ENCODE peak calls at places on chromosome 4, in seven cellular contexts. G, E, F, V, B, O and Y are unnamed samples.

GRCh38 chr4:167786504-167786903 is 305.8 kb upstream of the ANXA10 start:
- DNase-seq in G (no peak), E (no peak), F (no peak), V (no peak), B (no peak), O (no peak), Y (no peak)

GRCh38 chr4:16231570-16232252 is 5.4 kb upstream of the TAPT1 start:
- DNase-seq in G (no peak), E (no peak), F (no peak), V (no peak), B (no peak), O (no peak), Y (no peak)

GRCh38 chr4:54384563-54384962 is 155.5 kb downstream of the PDGFRA start:
- DNase-seq in G (no peak), E (peak), F (no peak), V (peak), B (no peak), O (no peak), Y (no peak)

GRCh38 chr4:74624351-74625151 is 169.8 kb downstream of the BTC start:
- DNase-seq in G (no peak), E (no peak), F (no peak), V (peak), B (no peak), O (no peak), Y (no peak)

GRCh38 chr4:152072001-152072485 is 311.2 kb upstream of the GATB start:
- DNase-seq in G (no peak), E (no peak), F (no peak), V (no peak), B (no peak), O (no peak), Y (no peak)

GRCh38 chr4:86556791-86557415 is 37.2 kb upstream of the PTPN13 start:
- DNase-seq in G (no peak), E (no peak), F (no peak), V (no peak), B (no peak), O (no peak), Y (no peak)

GRCh38 chr4:45931151-45931550 is 192.7 kb downstream of the GABRG1 start:
- DNase-seq in G (no peak), E (no peak), F (no peak), V (no peak), B (no peak), O (no peak), Y (no peak)

GRCh38 chr4:140813804-140814203 is 57.6 kb upstream of the TBC1D9 start:
- DNase-seq in G (no peak), E (no peak), F (no peak), V (no peak), B (no peak), O (no peak), Y (no peak)

GRCh38 chr4:3073158-3074077 is 920 bp downstream of the HTT-AS start:
- DNase-seq in G (no peak), E (no peak), F (no peak), V (no peak), B (no peak), O (peak), Y (no peak)